ENCODE peak calls at places on chromosomes 3 and 15, in nine cellular contexts. U, V, J, H, Y, R, P, N and D are unnamed samples.

GRCh38 chr3:2851835-2852234 is 258.3 kb downstream of the IL5RA start:
- DNase-seq in H (no peak), J (no peak), Y (no peak), U (no peak), N (no peak), V (peak), P (no peak), R (no peak), D (peak)

GRCh38 chr15:89198196-89198595 is 23.2 kb downstream of the RLBP1 start:
- DNase-seq in J (no peak), Y (no peak), P (no peak), V (no peak), N (no peak), R (no peak), H (no peak), U (no peak), D (no peak)

GRCh38 chr3:70738310-70738681 is 425.9 kb upstream of the MDFIC2 start:
- DNase-seq in U (no peak), Y (no peak), P (no peak), J (no peak), V (no peak), N (no peak), H (no peak), R (no peak), D (no peak)

GRCh38 chr3:4687167-4687566 is 194.0 kb downstream of the ITPR1 start:
- DNase-seq in Y (no peak), R (no peak), N (no peak), U (no peak), P (no peak), J (no peak), H (no peak), V (no peak), D (no peak)

GRCh38 chr3:48952510-48953118 is 34.0 kb downstream of the ARIH2 start:
- DNase-seq in R (no peak), J (no peak), P (peak), H (no peak), V (no peak), U (peak), Y (peak), N (peak), D (no peak)

GRCh38 chr3:120218981-120219380 is 66.0 kb downstream of the GPR156 start:
- DNase-seq in J (no peak), V (no peak), H (no peak), P (no peak), N (no peak), Y (no peak), R (no peak), U (no peak), D (no peak)

GRCh38 chr15:95843241-95843851 is 487.2 kb upstream of the NR2F2 start:
- DNase-seq in N (no peak), Y (no peak), V (no peak), R (peak), P (no peak), H (no peak), J (no peak), U (no peak), D (peak)

GRCh38 chr3:101279765-101280385 is 40.5 kb downstream of the IMPG2 start:
- DNase-seq in U (no peak), P (no peak), Y (no peak), J (no peak), N (no peak), R (no peak), V (no peak), H (peak), D (no peak)

GRCh38 chr3:151750181-151750580 is 16.5 kb downstream of the AADACL2 start:
- DNase-seq in Y (no peak), J (no peak), R (no peak), V (no peak), P (no peak), U (no peak), N (no peak), H (no peak), D (no peak)

GRCh38 chr3:126153695-126154360 is 26.6 kb downstream of the ALDH1L1 start:
- DNase-seq in P (peak), N (no peak), V (no peak), U (no peak), Y (no peak), J (peak), R (no peak), H (no peak), D (peak)

GRCh38 chr3:189721873-189722665 is 90.9 kb downstream of the TP63 start:
- DNase-seq in V (no peak), R (no peak), Y (no peak), N (no peak), P (no peak), H (peak), J (no peak), U (no peak), D (no peak)

GRCh38 chr3:127542441-127542952 is 48.0 kb downstream of the TPRA1 start:
- DNase-seq in P (no peak), R (no peak), Y (no peak), U (peak), H (no peak), N (no peak), J (no peak), V (no peak), D (no peak)

GRCh38 chr3:197151562-197151961 is 121.9 kb upstream of the MELTF start:
- DNase-seq in R (peak), Y (no peak), P (no peak), H (peak), V (no peak), N (peak), J (peak), U (peak), D (peak)

GRCh38 chr3:151724846-151725562 is 8.7 kb upstream of the AADACL2 start:
- DNase-seq in V (no peak), U (no peak), P (no peak), J (no peak), Y (no peak), R (no peak), H (peak), N (no peak), D (no peak)

GRCh38 chr3:12707425-12707824 is 43.5 kb upstream of the RAF1 start:
- DNase-seq in V (no peak), Y (no peak), R (no peak), H (peak), U (no peak), P (no peak), J (no peak), N (peak), D (no peak)

GRCh38 chr15:75779504-75779903 is 63.7 kb upstream of the UBE2Q2 start:
- DNase-seq in H (no peak), U (no peak), P (no peak), R (no peak), Y (no peak), V (no peak), J (peak), N (no peak), D (peak)

GRCh38 chr3:118262800-118263402 is 771.7 kb downstream of the IGSF11 start:
- DNase-seq in Y (no peak), N (no peak), H (no peak), P (no peak), R (no peak), V (no peak), J (no peak), U (no peak), D (no peak)

DNA sequence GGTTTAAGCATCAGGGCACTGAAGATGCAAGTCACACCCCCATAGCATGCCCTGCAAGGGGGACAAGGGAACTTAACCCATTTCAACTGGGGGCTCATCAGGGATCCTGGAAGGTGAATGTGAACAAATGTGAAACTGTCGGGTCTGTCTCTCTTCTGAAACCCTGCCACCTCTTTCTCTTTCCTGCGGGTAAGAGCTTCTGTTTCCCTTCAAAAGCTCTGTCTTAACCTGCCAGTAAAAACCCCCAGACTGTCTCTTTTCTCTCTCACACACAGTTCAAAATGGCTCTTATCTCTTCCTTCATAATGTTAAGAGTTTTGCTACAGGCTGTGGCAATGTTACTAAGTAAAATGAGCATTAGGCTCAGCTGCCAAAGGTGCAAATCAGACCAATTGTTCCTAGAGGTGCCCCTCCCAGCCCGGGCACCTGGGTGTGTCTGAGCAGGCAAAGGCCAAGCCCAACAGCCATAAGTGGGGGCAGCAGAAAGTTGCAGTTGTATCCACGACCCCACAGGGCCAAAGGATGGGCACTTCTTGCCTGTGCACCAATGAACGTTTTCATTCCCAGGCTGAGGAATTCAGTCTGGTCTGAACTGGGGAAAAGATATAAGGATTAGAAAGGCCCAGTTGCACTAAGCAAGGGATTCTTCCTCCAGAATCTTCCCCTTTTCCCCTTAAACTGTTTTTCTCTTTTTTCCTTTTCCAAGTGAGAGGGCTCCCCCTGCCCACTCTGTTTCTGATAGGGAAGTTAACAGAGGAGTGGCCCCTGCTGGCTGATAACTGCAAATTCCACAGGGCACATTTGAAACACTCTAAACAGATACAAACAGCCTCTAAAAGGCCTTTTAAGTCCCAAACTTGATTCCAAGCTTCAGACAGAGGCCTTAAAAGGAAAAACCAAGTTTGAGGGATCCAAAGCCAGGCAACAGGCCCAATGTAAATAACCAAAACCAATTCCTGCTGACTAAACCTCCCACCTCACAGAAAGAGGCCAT is 113.8 kb upstream of the EPHA6 start:
- DNase-seq in U (no peak), P (no peak), R (no peak), J (no peak), H (no peak), N (peak), V (no peak), Y (no peak), D (no peak)
- TF ChIP-seq CTCF in U (no peak), P (no peak), R (no peak), J (no peak), H (no peak), N (peak), V (no peak), Y (no peak), D (no peak)

DNA sequence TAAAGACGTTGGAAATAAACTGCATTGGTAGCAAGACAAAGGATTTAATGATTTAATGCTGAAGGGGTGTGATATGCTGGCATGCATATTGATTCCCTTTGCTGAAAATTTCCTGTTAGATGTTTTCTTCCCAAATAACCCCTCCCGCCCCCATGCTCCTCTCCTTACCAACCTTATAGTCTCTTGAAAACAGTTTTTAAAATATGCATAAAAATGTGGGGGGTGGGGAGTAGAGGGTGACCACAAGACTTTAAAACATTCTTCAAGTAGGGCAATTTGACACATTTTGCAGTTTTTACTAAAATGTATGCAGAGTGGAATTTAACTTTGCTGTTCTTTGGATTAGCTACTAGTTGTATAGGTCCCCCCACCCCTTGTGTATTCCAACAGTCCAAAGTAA is 887 bp downstream of the RARB start:
- DNase-seq in H (no peak), J (no peak), Y (no peak), R (no peak), N (no peak), U (no peak), V (no peak), P (no peak), D (no peak)
- H3K4me3 ChIP-seq in H (no peak), J (no peak), Y (no peak), R (peak), N (no peak), U (peak), V (peak), P (peak), D (no peak)

GRCh38 chr3:27485853-27486252 is 1.7 kb upstream of the SLC4A7 start:
- DNase-seq in P (no peak), N (no peak), H (no peak), Y (no peak), J (no peak), U (no peak), R (no peak), V (no peak), D (no peak)

GRCh38 chr3:27486328-27486727 is 2.1 kb upstream of the SLC4A7 start:
- DNase-seq in H (no peak), J (no peak), Y (no peak), R (no peak), N (no peak), P (no peak), V (no peak), U (no peak), D (no peak)

GRCh38 chr3:27484002-27484844 is at the start of gene SLC4A7:
- DNase-seq in H (peak), N (peak), Y (peak), R (peak), U (peak), P (peak), J (peak), V (peak), D (peak)

GRCh38 chr3:27479816-27480543 is 4.2 kb downstream of the SLC4A7 start:
- DNase-seq in J (no peak), N (peak), R (no peak), H (no peak), Y (no peak), U (no peak), V (no peak), P (no peak), D (no peak)

DNA sequence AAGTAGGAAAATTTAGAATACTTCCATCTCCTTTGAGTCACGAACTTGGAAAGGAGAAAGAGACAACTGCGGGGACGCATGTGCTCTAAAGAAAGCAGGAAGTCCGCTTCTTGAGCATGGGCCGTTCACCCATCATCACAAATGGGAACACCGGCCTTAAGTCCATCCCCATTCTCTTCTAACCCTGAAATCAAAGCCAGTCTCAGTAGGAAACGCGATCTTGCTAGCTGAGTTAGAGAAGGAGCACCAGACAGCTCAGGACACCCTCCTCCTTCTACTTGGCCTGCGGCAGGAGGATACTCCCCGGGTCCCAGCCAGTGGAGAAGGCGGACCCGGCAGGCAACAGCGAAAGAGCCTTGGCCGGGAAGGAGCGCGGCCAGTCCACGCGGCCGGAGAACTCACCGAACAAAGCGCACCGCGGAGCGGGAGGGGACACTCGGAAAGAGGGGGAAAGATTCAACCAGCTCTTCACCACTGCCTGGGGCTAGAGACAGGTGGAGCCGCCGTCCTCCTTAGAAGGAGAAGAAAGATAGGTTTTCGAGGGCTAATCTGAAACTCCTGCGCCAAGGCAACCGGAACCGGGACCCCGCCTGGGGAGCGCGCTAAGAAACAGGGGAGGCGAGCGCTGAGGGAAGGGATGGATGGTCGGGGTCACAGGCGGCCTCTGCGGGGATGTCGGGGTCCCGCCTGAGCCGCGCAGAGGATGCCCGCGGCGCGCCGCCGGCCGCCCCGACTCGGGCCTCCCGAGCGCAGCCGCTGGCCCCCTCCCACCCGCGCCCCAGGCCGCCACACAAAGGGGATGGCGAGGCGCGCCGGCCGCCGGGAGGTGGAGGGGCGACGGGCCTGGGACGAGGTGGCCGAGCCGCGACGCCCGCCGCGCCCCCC is 825 bp downstream of the SLC4A7 start:
- DNase-seq in J (peak), N (peak), P (peak), R (peak), V (peak), Y (no peak), U (peak), H (peak), D (peak)
- TF ChIP-seq POLR2A in J (no peak), N (peak), P (peak), R (no peak), V (no peak), Y (no peak), U (no peak), H (peak), D (no peak)

GRCh38 chr3:148883163-148883562 is 18.1 kb downstream of the CPA3 start:
- DNase-seq in R (no peak), Y (no peak), H (no peak), N (no peak), V (no peak), J (no peak), U (no peak), P (no peak), D (no peak)

GRCh38 chr3:148881286-148881685 is 16.2 kb downstream of the CPA3 start:
- DNase-seq in R (no peak), J (no peak), U (no peak), P (no peak), Y (no peak), V (no peak), N (no peak), H (peak), D (no peak)

GRCh38 chr3:148882288-148882687 is 17.2 kb downstream of the CPA3 start:
- DNase-seq in N (no peak), Y (no peak), P (no peak), J (no peak), H (peak), R (no peak), V (no peak), U (no peak), D (no peak)

GRCh38 chr3:148879256-148879655 is 14.2 kb downstream of the CPA3 start:
- DNase-seq in H (no peak), N (no peak), J (no peak), P (no peak), R (no peak), V (no peak), U (no peak), Y (no peak), D (no peak)

GRCh38 chr3:148880681-148881080 is 15.6 kb downstream of the CPA3 start:
- DNase-seq in U (no peak), R (no peak), H (no peak), V (no peak), Y (peak), N (peak), J (no peak), P (no peak), D (no peak)
- TF ChIP-seq CTCF in U (no peak), R (no peak), H (no peak), V (no peak), Y (peak), N (peak), J (peak), P (no peak), D (no peak)

GRCh38 chr15:69463182-69463756 is 10.7 kb downstream of the RPLP1 start:
- DNase-seq in H (no peak), N (no peak), J (no peak), Y (no peak), U (no peak), R (no peak), V (peak), P (no peak), D (no peak)

GRCh38 chr15:69462493-69463181 is 10.0 kb downstream of the RPLP1 start:
- DNase-seq in V (peak), U (peak), P (peak), R (peak), J (peak), N (peak), H (peak), Y (peak), D (peak)

GRCh38 chr15:69460481-69460880 is 7.9 kb downstream of the RPLP1 start:
- DNase-seq in U (no peak), J (no peak), N (no peak), Y (no peak), P (no peak), V (no peak), H (no peak), R (no peak), D (no peak)

GRCh38 chr15:69459063-69459462 is 6.4 kb downstream of the RPLP1 start:
- DNase-seq in V (no peak), Y (no peak), H (no peak), R (no peak), U (peak), N (peak), P (no peak), J (no peak), D (no peak)

GRCh38 chr15:69462030-69462492 is 9.4 kb downstream of the RPLP1 start:
- DNase-seq in U (peak), R (peak), Y (no peak), H (no peak), V (peak), P (peak), J (peak), N (no peak), D (no peak)
- H3K4me3 ChIP-seq in U (peak), R (peak), Y (peak), H (peak), V (peak), P (peak), J (peak), N (peak), D (peak)

GRCh38 chr15:63198752-63199250 is 9.4 kb downstream of the RAB8B start:
- DNase-seq in Y (no peak), H (peak), N (peak), V (no peak), P (no peak), R (no peak), U (no peak), J (no peak), D (no peak)

GRCh38 chr15:63202858-63203257 is 13.5 kb downstream of the RAB8B start:
- DNase-seq in R (no peak), V (no peak), H (no peak), P (no peak), Y (no peak), U (no peak), J (no peak), N (no peak), D (no peak)

GRCh38 chr15:63200464-63201242 is 11.2 kb downstream of the RAB8B start:
- DNase-seq in P (no peak), N (no peak), H (no peak), U (no peak), J (no peak), V (no peak), R (no peak), Y (no peak), D (no peak)

GRCh38 chr15:63198315-63198714 is 8.9 kb downstream of the RAB8B start:
- DNase-seq in R (no peak), J (no peak), Y (no peak), N (peak), H (peak), P (no peak), U (no peak), V (no peak), D (no peak)

DNA sequence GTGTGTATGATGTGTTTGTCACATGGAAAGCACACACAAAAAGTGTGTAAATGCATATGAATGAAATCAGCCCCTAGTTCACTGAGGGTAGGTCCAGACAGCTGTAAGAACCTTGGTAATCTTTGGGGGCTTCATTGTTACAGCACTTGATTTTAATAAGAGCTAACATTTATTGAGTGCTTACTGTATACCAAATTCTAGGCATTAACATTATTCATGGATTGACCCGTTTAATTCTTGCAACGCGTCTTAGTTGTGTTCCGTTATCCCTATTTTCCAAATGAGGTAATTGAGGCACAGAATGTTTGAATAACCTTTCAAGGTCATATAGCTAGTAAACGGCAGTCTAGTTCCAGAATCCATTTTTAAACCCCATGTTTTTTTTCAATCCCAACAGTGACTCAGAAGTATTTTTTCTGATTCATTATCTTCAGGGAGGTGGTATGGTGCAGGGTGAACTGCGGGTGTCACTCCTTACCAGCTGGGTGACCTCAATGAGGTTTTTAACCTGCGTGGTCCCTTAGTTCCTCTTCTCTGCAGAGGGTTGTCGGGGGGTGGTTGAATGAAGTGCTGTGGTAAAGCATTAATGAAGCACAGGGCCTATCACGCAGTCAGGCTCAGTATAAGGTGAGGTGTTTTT is 14.2 kb downstream of the RAB8B start:
- DNase-seq in Y (no peak), R (no peak), H (peak), N (peak), U (no peak), V (no peak), P (peak), J (no peak), D (no peak)
- TF ChIP-seq POLR2A in Y (no peak), R (no peak), H (no peak), N (no peak), U (no peak), V (no peak), P (no peak), J (no peak), D (no peak)